ENCODE peak calls at places on chromosomes 13 and 19, in six cellular contexts. Y is stimulated activated CD4-positive, alpha-beta T cell treated with anti-CD3 and anti-CD28 coated beads, Interleukin-12 subunit alpha, Interleukin-12 subunit beta, amount 100 ng/mL, for 4 hours; Q is 8988T; S is activated CD4-positive, alpha-beta T cell treated with anti-CD3 and anti-CD28 coated beads, Interleukin-2, amount 50 U/mL, for 1 hour; U is stimulated activated CD8-positive, alpha-beta memory T cell treated with anti-CD3 and anti-CD28 coated beads, Interleukin-4, amount 100 ng/mL, for 24 hours; T is adipocyte. P is an unnamed sample.

GRCh38 chr13:59305896-59306295 is 857.8 kb downstream of the DIAPH3 start:
- DNase-seq in Y (no peak), Q (no peak), S (no peak), U (no peak), T (no peak), P (no peak)

GRCh38 chr19:49421039-49421877 is 2.0 kb downstream of the PTH2 start:
- DNase-seq in Y (peak), Q (no peak), S (no peak), U (no peak), T (peak), P (peak)

GRCh38 chr13:42001580-42001979 is 40.7 kb upstream of the VWA8 start:
- DNase-seq in Y (no peak), Q (no peak), S (no peak), U (no peak), T (peak), P (no peak)

GRCh38 chr19:7673995-7674667 is 2.8 kb upstream of the MCEMP1 start:
- DNase-seq in Y (peak), Q (peak), S (no peak), U (no peak), T (peak), P (no peak)

GRCh38 chr19:5934779-5935472 is 20.9 kb downstream of the CAPS start:
- DNase-seq in Y (no peak), Q (no peak), S (no peak), U (no peak), T (peak), P (no peak)

GRCh38 chr19:40147693-40148347 is 43.4 kb upstream of the MAP3K10 start:
- DNase-seq in Y (no peak), Q (no peak), S (no peak), U (no peak), T (peak), P (no peak)

GRCh38 chr19:55642153-55643002 is 1.1 kb upstream of the ZNF581 start:
- DNase-seq in Y (peak), Q (no peak), S (no peak), U (no peak), T (peak), P (no peak)

GRCh38 chr13:26880741-26881140 is 120.2 kb upstream of the GPR12 start:
- DNase-seq in Y (no peak), Q (no peak), S (no peak), U (no peak), T (peak), P (no peak)

GRCh38 chr19:19492026-19492610 is 23.2 kb downstream of the TSSK6 start:
- DNase-seq in Y (no peak), Q (no peak), S (no peak), U (no peak), T (no peak), P (no peak)

GRCh38 chr13:46906440-46906839 is 9.6 kb upstream of the HTR2A start:
- DNase-seq in Y (no peak), Q (no peak), S (no peak), U (no peak), T (no peak), P (no peak)

GRCh38 chr19:35106291-35106583 is 9.4 kb upstream of the FXYD3 start:
- DNase-seq in Y (no peak), Q (no peak), S (no peak), U (no peak), T (no peak), P (no peak)

GRCh38 chr13:72782717-72783116 is 784 bp downstream of the PIBF1 start:
- DNase-seq in Y (no peak), Q (no peak), S (peak), U (no peak), T (peak), P (no peak)

GRCh38 chr13:100662470-100663211 is 12.0 kb downstream of the TMTC4 start:
- DNase-seq in Y (no peak), Q (no peak), S (no peak), U (no peak), T (no peak), P (no peak)

GRCh38 chr13:98144501-98145350 is 1.8 kb downstream of the FARP1 start:
- DNase-seq in Y (no peak), Q (peak), S (no peak), U (no peak), T (peak), P (no peak)

GRCh38 chr19:7377196-7377595 is 28.5 kb downstream of the ARHGEF18 start:
- DNase-seq in Y (no peak), Q (no peak), S (no peak), U (no peak), T (no peak), P (no peak)